ENCODE peak calls at places on chromosomes 1 and 21, in four cellular contexts. Z is SK-N-SH, T is HepG2, S is GM12878. J is an unnamed sample.
A peak's percentile ranks its signal among the peaks of the same experiment; 100 is the strongest.

GRCh38 chr1:237911911-237912310 is 21.2 kb upstream of the ZP4 start:
- DNase-seq in Z (no peak), T (no peak), S (no peak), J (no peak)

GRCh38 chr1:201223852-201224670 is 33.4 kb downstream of the IGFN1 start:
- DNase-seq in T (no peak), Z (no peak), S (no peak), J (no peak)

GRCh38 chr1:206075786-206076725 is 23.1 kb downstream of the RHEX start:
- DNase-seq in S (no peak), T (no peak), Z (no peak), J (no peak)

GRCh38 chr1:32357619-32358018 is 4.7 kb downstream of the FAM229A start:
- DNase-seq in T (no peak), Z (no peak), S (no peak), J (no peak)

GRCh38 chr1:8571200-8571984 is 246.0 kb downstream of the RERE start:
- DNase-seq in Z (peak; percentile 43), S (no peak), T (peak; percentile 88), J (peak; percentile 20)

GRCh38 chr1:162093095-162093494 is 23.6 kb downstream of the NOS1AP start:
- DNase-seq in Z (no peak), S (no peak), T (no peak), J (no peak)

GRCh38 chr1:116290085-116290670 is 82.9 kb upstream of the ATP1A1 start:
- DNase-seq in T (no peak), S (no peak), Z (no peak), J (no peak)

GRCh38 chr1:59972216-59972924 is 45.8 kb upstream of the CYP2J2 start:
- DNase-seq in Z (no peak), T (no peak), S (no peak), J (no peak)

GRCh38 chr1:86155807-86156561 is 588 bp downstream of the COL24A1 start:
- DNase-seq in Z (peak; percentile 48), T (no peak), S (no peak), J (no peak)

GRCh38 chr21:35981514-35982070 is 78.7 kb downstream of the SETD4 start:
- DNase-seq in S (no peak), T (no peak), Z (no peak), J (no peak)

GRCh38 chr1:109547412-109548320 is 749 bp upstream of the GNAI3 start:
- DNase-seq in S (no peak), T (no peak), Z (no peak), J (no peak)

GRCh38 chr1:155080250-155081228 is 1.9 kb downstream of the EFNA3 start:
- DNase-seq in Z (peak; percentile 97), T (no peak), S (no peak), J (no peak)

GRCh38 chr1:164774819-164775654 is 216.1 kb downstream of the PBX1 start:
- DNase-seq in T (no peak), S (no peak), Z (peak; percentile 65), J (no peak)

GRCh38 chr21:37281579-37281978 is 14.4 kb upstream of the VPS26C start:
- DNase-seq in Z (no peak), S (no peak), T (no peak), J (no peak)

GRCh38 chr1:172637522-172637921 is 21.4 kb upstream of the FASLG start:
- DNase-seq in T (peak; percentile 15), Z (no peak), S (no peak), J (no peak)

GRCh38 chr1:221517961-221518360 is 223.9 kb downstream of the DUSP10 start:
- DNase-seq in S (no peak), Z (no peak), T (no peak), J (no peak)

GRCh38 chr1:214563881-214564280 is 12.5 kb upstream of the PTPN14 start:
- DNase-seq in Z (no peak), S (no peak), T (no peak), J (no peak)
- TF ChIP-seq PBX3 in Z (no peak), S (no peak), T (no peak), J (no peak)

GRCh38 chr1:176719478-176719877 is 256.5 kb downstream of the PAPPA2 start:
- DNase-seq in Z (no peak), S (no peak), T (no peak), J (no peak)
- TF ChIP-seq PBX3 in Z (no peak), S (no peak), T (no peak), J (no peak)

DNA sequence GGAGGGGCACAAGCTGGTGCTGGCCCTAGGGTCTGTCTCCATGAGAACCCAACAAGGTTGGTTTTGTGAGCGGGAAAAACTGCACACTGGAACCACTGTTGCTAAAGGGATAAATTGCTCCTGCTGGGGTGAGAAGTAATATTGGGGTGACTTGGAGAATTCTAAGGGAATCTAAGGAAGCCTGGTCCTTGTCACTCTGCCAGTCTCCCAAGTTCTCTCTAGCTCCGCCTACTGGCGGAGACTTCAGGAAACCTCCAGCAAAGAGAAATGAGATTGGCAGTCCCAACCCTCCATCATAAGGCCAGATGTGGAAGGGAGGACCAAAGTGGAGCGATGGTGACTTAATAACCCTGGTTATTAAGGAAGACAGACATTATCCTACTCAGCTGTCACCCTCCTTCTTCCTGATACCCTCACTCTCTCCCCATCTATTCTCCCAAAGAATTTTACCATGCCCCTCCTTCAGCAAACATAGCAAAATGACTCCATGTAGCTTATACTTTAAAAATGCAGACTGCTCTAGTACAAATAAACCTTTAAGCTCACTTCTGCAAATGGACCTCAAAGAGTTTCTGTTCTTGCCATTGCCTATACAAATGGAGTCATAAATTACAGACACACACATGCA is 2.7 kb downstream of the LCE1F start:
- DNase-seq in T (peak; percentile 30), Z (peak; percentile 35), S (no peak), J (peak; percentile 48)
- TF ChIP-seq PBX3 in T (no peak), Z (no peak), S (no peak), J (no peak)

DNA sequence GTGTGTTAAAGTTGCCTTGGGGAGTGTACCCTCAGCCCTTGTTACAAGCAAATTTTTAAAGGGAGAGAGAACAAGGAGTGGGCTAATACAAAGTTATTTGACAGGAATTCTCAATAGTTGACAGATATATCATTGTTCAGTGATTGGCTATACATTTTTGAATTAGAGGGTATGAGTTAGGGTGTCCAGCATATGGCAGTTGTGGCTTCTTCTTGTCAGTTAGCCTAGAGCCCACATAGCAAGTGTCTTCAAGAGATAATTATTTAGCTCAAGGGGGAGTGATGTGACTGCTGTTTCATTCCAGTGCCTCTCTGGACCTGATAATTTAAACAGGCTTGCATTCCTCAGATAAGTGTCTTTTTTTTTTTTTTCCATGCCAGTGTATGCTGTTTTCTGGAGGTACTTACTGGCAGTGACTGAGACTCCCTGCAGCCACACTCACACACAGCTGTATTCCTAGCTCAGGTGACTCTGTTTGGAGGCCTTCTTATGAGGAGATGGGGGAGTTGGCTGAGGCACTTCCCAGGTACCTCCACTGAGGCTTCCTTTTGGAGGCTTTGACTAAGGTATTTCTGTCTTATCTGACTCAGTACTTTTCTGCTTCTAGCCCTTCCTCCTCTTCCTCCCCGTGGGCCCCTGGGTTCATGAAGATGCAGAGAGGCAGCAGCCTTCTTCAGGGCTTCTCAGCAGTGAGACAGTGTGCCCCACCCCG is 32.4 kb downstream of the IVNS1ABP start:
- DNase-seq in Z (no peak), S (no peak), T (no peak), J (no peak)
- TF ChIP-seq PBX3 in Z (no peak), S (no peak), T (no peak), J (no peak)

GRCh38 chr1:159978107-159978398 is 24.0 kb upstream of the SLAMF9 start:
- DNase-seq in Z (no peak), S (no peak), T (no peak), J (no peak)
- TF ChIP-seq PBX3 in Z (no peak), S (no peak), T (no peak), J (no peak)

GRCh38 chr1:187262731-187263130 is 434.0 kb downstream of the PLA2G4A start:
- DNase-seq in S (no peak), Z (no peak), T (no peak), J (no peak)

GRCh38 chr1:187266051-187266450 is 437.3 kb downstream of the PLA2G4A start:
- DNase-seq in T (no peak), S (no peak), Z (no peak), J (no peak)

GRCh38 chr1:187261637-187262036 is 432.9 kb downstream of the PLA2G4A start:
- DNase-seq in Z (no peak), S (no peak), T (no peak), J (no peak)

GRCh38 chr1:187267745-187268277 is 439.1 kb downstream of the PLA2G4A start:
- DNase-seq in T (no peak), S (no peak), Z (no peak), J (no peak)

GRCh38 chr1:187264995-187265602 is 436.4 kb downstream of the PLA2G4A start:
- DNase-seq in T (peak; percentile 28), Z (peak; percentile 32), S (no peak), J (peak; percentile 33)
- TF ChIP-seq PBX3 in T (no peak), Z (no peak), S (no peak), J (no peak)

J was measured in A549.